ENCODE peak calls at places on chromosome 13, in eight cellular contexts. G is dorsolateral prefrontal cortex, S is lower leg skin, T is AG04450, B is HuH-7, Y is AG10803, E is activated gamma-delta T cell, I is NCI-H1092 treated with DMSO at 0.1 percent for 48 hours. C is an unnamed sample.

GRCh38 chr13:40464349-40464748 is 202.1 kb downstream of the FOXO1 start:
- DNase-seq in S (no peak), I (peak), Y (no peak), G (no peak), B (no peak), E (no peak), T (no peak), C (no peak)

GRCh38 chr13:51444922-51445321 is 7.9 kb downstream of the INTS6 start:
- DNase-seq in T (no peak), I (no peak), S (no peak), Y (peak), E (no peak), G (no peak), B (no peak), C (peak)

GRCh38 chr13:78430166-78430791 is 173.1 kb downstream of the POU4F1 start:
- DNase-seq in Y (no peak), G (no peak), T (no peak), E (no peak), I (no peak), S (no peak), B (no peak), C (no peak)

GRCh38 chr13:41019027-41019487 is at the start of gene ELF1:
- DNase-seq in Y (peak), G (no peak), B (no peak), I (no peak), T (no peak), E (no peak), S (no peak), C (peak)

GRCh38 chr13:63393112-63393511 is 1977.5 kb upstream of the PCDH20 start:
- DNase-seq in T (no peak), G (no peak), E (no peak), I (no peak), Y (no peak), S (no peak), B (no peak), C (peak)

GRCh38 chr13:69243366-69243765 is 864.3 kb upstream of the ATXN8OS start:
- DNase-seq in T (no peak), G (no peak), S (no peak), E (no peak), B (no peak), I (no peak), Y (no peak), C (no peak)

GRCh38 chr13:55534306-55534705 is 1606.4 kb upstream of the PRR20A start:
- DNase-seq in S (no peak), G (no peak), T (no peak), I (no peak), E (no peak), B (no peak), Y (no peak), C (no peak)

GRCh38 chr13:40639226-40639681 is 27.2 kb downstream of the FOXO1 start:
- DNase-seq in I (no peak), S (no peak), E (no peak), T (no peak), B (no peak), G (no peak), Y (peak), C (no peak)

GRCh38 chr13:112078216-112078615 is 11.3 kb downstream of the SOX1 start:
- DNase-seq in I (no peak), B (no peak), G (no peak), E (no peak), S (no peak), Y (no peak), T (no peak), C (no peak)

GRCh38 chr13:37640499-37640898 is 41.9 kb upstream of the POSTN start:
- DNase-seq in Y (peak), G (no peak), B (no peak), E (no peak), T (peak), I (peak), S (no peak), C (peak)

GRCh38 chr13:98528663-98529064 is 48.2 kb downstream of the STK24 start:
- DNase-seq in S (no peak), B (no peak), T (no peak), E (no peak), G (no peak), Y (peak), I (no peak), C (no peak)

GRCh38 chr13:29496241-29496712 is 99.2 kb downstream of the SLC7A1 start:
- DNase-seq in Y (no peak), I (no peak), B (no peak), S (no peak), T (no peak), E (no peak), G (peak), C (peak)

GRCh38 chr13:43872181-43872580 is 7.4 kb downstream of the CCDC122 start:
- DNase-seq in T (no peak), S (no peak), E (no peak), B (no peak), G (no peak), I (no peak), Y (peak), C (no peak)

GRCh38 chr13:113408562-113408961 is 44.6 kb upstream of the GRTP1 start:
- DNase-seq in Y (no peak), B (no peak), T (no peak), S (peak), I (no peak), G (no peak), E (no peak), C (no peak)

GRCh38 chr13:65744761-65745160 is 1485.4 kb downstream of the PCDH9 start:
- DNase-seq in G (no peak), E (no peak), S (no peak), B (no peak), T (peak), Y (peak), I (no peak), C (no peak)

GRCh38 chr13:107764012-107764411 is 451.3 kb downstream of the LIG4 start:
- DNase-seq in T (no peak), B (no peak), G (no peak), E (no peak), Y (no peak), I (no peak), S (no peak), C (no peak)

GRCh38 chr13:46778879-46779278 is 18.1 kb downstream of the ESD start:
- DNase-seq in S (no peak), I (no peak), B (no peak), E (no peak), G (no peak), T (no peak), Y (peak), C (no peak)

GRCh38 chr13:76038920-76039716 is 403.0 kb downstream of the LMO7 start:
- DNase-seq in B (no peak), I (no peak), G (no peak), Y (no peak), T (no peak), E (no peak), S (no peak), C (no peak)

GRCh38 chr13:110546389-110546788 is 15.1 kb downstream of the RAB20 start:
- DNase-seq in S (no peak), T (no peak), E (no peak), B (no peak), G (no peak), Y (no peak), I (no peak), C (no peak)

GRCh38 chr13:39379667-39380655 is 223.0 kb downstream of the LHFPL6 start:
- DNase-seq in I (no peak), S (no peak), E (no peak), B (no peak), G (no peak), Y (peak), T (no peak), C (no peak)

GRCh38 chr13:43388282-43389034 is 365.1 kb downstream of the DNAJC15 start:
- DNase-seq in S (no peak), B (no peak), T (no peak), I (peak), E (no peak), Y (no peak), G (no peak), C (no peak)

C was measured in A549.